ENCODE peak calls at places on chromosomes 3 and 15, in ten cellular contexts. One of them, this sample, is unnamed.

GRCh38 chr3:138332472-138333073 is 2.9 kb upstream of the NME9 start:
- DNase-seq in Panc1: peak
- DNase-seq in H1: peak
- DNase-seq in suprapubic skin: no peak
- DNase-seq in GM12892: no peak
- DNase-seq in GM12891: no peak
- DNase-seq in HepG2: peak
- DNase-seq in HL-60: no peak
- DNase-seq in esophagus muscularis mucosa: peak
- DNase-seq in GM23338: peak
- DNase-seq in this sample: no peak

GRCh38 chr15:53401503-53401902 is 358.0 kb downstream of the WDR72 start:
- DNase-seq in Panc1: no peak
- DNase-seq in H1: no peak
- DNase-seq in suprapubic skin: no peak
- DNase-seq in GM12892: no peak
- DNase-seq in GM12891: no peak
- DNase-seq in HepG2: no peak
- DNase-seq in HL-60: no peak
- DNase-seq in esophagus muscularis mucosa: no peak
- DNase-seq in GM23338: no peak
- DNase-seq in this sample: no peak

GRCh38 chr3:194367992-194368841 is 1.3 kb downstream of the LRRC15 start:
- DNase-seq in Panc1: no peak
- DNase-seq in H1: no peak
- DNase-seq in suprapubic skin: no peak
- DNase-seq in GM12892: no peak
- DNase-seq in GM12891: no peak
- DNase-seq in HepG2: no peak
- DNase-seq in HL-60: no peak
- DNase-seq in esophagus muscularis mucosa: no peak
- DNase-seq in GM23338: no peak
- DNase-seq in this sample: no peak

GRCh38 chr3:155080692-155081091 is 573 bp downstream of the MME start:
- DNase-seq in Panc1: no peak
- DNase-seq in H1: no peak
- DNase-seq in suprapubic skin: no peak
- DNase-seq in GM12892: no peak
- DNase-seq in GM12891: no peak
- DNase-seq in HepG2: no peak
- DNase-seq in HL-60: no peak
- DNase-seq in esophagus muscularis mucosa: no peak
- DNase-seq in GM23338: peak
- DNase-seq in this sample: no peak

GRCh38 chr15:98866503-98866902 is 141.1 kb downstream of the PGPEP1L start:
- DNase-seq in Panc1: no peak
- DNase-seq in H1: no peak
- DNase-seq in suprapubic skin: no peak
- DNase-seq in GM12892: no peak
- DNase-seq in GM12891: no peak
- DNase-seq in HepG2: no peak
- DNase-seq in HL-60: no peak
- DNase-seq in esophagus muscularis mucosa: no peak
- DNase-seq in GM23338: peak
- DNase-seq in this sample: no peak

GRCh38 chr15:80201256-80202015 is 48.6 kb downstream of the FAH start:
- DNase-seq in Panc1: no peak
- DNase-seq in H1: peak
- DNase-seq in suprapubic skin: peak
- DNase-seq in GM12892: no peak
- DNase-seq in GM12891: no peak
- DNase-seq in HepG2: no peak
- DNase-seq in HL-60: no peak
- DNase-seq in esophagus muscularis mucosa: peak
- DNase-seq in GM23338: no peak
- DNase-seq in this sample: no peak

GRCh38 chr3:183274609-183275008 is 21.6 kb downstream of the B3GNT5 start:
- DNase-seq in Panc1: no peak
- DNase-seq in H1: no peak
- DNase-seq in suprapubic skin: no peak
- DNase-seq in GM12892: no peak
- DNase-seq in GM12891: no peak
- DNase-seq in HepG2: no peak
- DNase-seq in HL-60: no peak
- DNase-seq in esophagus muscularis mucosa: no peak
- DNase-seq in GM23338: no peak
- DNase-seq in this sample: no peak

GRCh38 chr3:29011441-29011840 is 269.4 kb upstream of the RBMS3 start:
- DNase-seq in Panc1: no peak
- DNase-seq in H1: no peak
- DNase-seq in suprapubic skin: no peak
- DNase-seq in GM12892: no peak
- DNase-seq in GM12891: no peak
- DNase-seq in HepG2: no peak
- DNase-seq in HL-60: no peak
- DNase-seq in esophagus muscularis mucosa: no peak
- DNase-seq in GM23338: no peak
- DNase-seq in this sample: no peak

GRCh38 chr15:90104551-90104950 is 2.3 kb upstream of the IDH2 start:
- DNase-seq in Panc1: no peak
- DNase-seq in H1: no peak
- DNase-seq in suprapubic skin: no peak
- DNase-seq in GM12892: no peak
- DNase-seq in GM12891: no peak
- DNase-seq in HepG2: no peak
- DNase-seq in HL-60: no peak
- DNase-seq in esophagus muscularis mucosa: no peak
- DNase-seq in GM23338: no peak
- DNase-seq in this sample: peak

GRCh38 chr15:29925227-29926082 is 103.2 kb upstream of the TJP1 start:
- DNase-seq in Panc1: no peak
- DNase-seq in H1: peak
- DNase-seq in suprapubic skin: no peak
- DNase-seq in GM12892: no peak
- DNase-seq in GM12891: peak
- DNase-seq in HepG2: peak
- DNase-seq in HL-60: peak
- DNase-seq in esophagus muscularis mucosa: no peak
- DNase-seq in GM23338: peak
- DNase-seq in this sample: no peak

GRCh38 chr3:139558351-139559170 is 19.0 kb upstream of the RBP1 start:
- DNase-seq in Panc1: no peak
- DNase-seq in H1: no peak
- DNase-seq in suprapubic skin: no peak
- DNase-seq in GM12892: no peak
- DNase-seq in GM12891: no peak
- DNase-seq in HepG2: no peak
- DNase-seq in HL-60: no peak
- DNase-seq in esophagus muscularis mucosa: peak
- DNase-seq in GM23338: peak
- DNase-seq in this sample: no peak

GRCh38 chr3:186361612-186362408 is at the start of gene DGKG:
- DNase-seq in Panc1: no peak
- DNase-seq in H1: peak
- DNase-seq in suprapubic skin: peak
- DNase-seq in GM12892: peak
- DNase-seq in GM12891: peak
- DNase-seq in HepG2: no peak
- DNase-seq in HL-60: peak
- DNase-seq in esophagus muscularis mucosa: no peak
- DNase-seq in GM23338: peak
- DNase-seq in this sample: peak

GRCh38 chr15:40471105-40471777 is 457 bp downstream of the CHST14 start:
- DNase-seq in Panc1: no peak
- DNase-seq in H1: peak
- DNase-seq in suprapubic skin: no peak
- DNase-seq in GM12892: peak
- DNase-seq in GM12891: no peak
- DNase-seq in HepG2: no peak
- DNase-seq in HL-60: no peak
- DNase-seq in esophagus muscularis mucosa: no peak
- DNase-seq in GM23338: peak
- DNase-seq in this sample: peak

GRCh38 chr3:120275553-120276092 is 9.4 kb downstream of the GPR156 start:
- DNase-seq in Panc1: no peak
- DNase-seq in H1: no peak
- DNase-seq in suprapubic skin: no peak
- DNase-seq in GM12892: no peak
- DNase-seq in GM12891: no peak
- DNase-seq in HepG2: no peak
- DNase-seq in HL-60: no peak
- DNase-seq in esophagus muscularis mucosa: no peak
- DNase-seq in GM23338: no peak
- DNase-seq in this sample: no peak

DNA sequence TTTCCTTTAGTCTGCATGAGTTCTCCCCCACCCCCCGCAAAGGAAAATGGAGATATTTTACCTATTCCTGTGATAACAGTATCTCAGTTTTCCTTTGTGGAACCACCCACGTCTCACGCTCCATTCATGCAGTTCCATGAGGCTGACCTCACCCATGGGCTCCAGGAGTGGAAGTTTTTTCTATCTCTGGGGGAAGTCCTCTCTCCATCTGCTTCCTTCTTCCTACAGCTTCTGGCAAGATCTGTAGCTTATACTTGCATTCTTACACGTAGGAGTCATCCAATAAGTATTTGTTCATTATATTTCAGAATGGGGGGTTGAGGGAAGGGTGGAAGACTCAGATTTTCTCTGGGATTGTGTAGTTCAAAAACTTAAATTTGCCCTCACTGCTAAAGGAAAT is 5.8 kb upstream of the GLCE start:
- DNase-seq in Panc1: no peak
- DNase-seq in H1: no peak
- DNase-seq in suprapubic skin: no peak
- DNase-seq in GM12892: no peak
- DNase-seq in GM12891: no peak
- DNase-seq in HepG2: no peak
- DNase-seq in HL-60: no peak
- DNase-seq in esophagus muscularis mucosa: no peak
- DNase-seq in GM23338: no peak
- DNase-seq in this sample: no peak
- TF ChIP-seq POLR2AphosphoS5 in Panc1: no peak
- TF ChIP-seq POLR2AphosphoS5 in H1: no peak
- TF ChIP-seq POLR2AphosphoS5 in suprapubic skin: no peak
- TF ChIP-seq POLR2AphosphoS5 in GM12892: no peak
- TF ChIP-seq POLR2AphosphoS5 in GM12891: no peak
- TF ChIP-seq POLR2AphosphoS5 in HepG2: no peak
- TF ChIP-seq POLR2AphosphoS5 in HL-60: no peak
- TF ChIP-seq POLR2AphosphoS5 in esophagus muscularis mucosa: no peak
- TF ChIP-seq POLR2AphosphoS5 in GM23338: no peak
- TF ChIP-seq POLR2AphosphoS5 in this sample: no peak

DNA sequence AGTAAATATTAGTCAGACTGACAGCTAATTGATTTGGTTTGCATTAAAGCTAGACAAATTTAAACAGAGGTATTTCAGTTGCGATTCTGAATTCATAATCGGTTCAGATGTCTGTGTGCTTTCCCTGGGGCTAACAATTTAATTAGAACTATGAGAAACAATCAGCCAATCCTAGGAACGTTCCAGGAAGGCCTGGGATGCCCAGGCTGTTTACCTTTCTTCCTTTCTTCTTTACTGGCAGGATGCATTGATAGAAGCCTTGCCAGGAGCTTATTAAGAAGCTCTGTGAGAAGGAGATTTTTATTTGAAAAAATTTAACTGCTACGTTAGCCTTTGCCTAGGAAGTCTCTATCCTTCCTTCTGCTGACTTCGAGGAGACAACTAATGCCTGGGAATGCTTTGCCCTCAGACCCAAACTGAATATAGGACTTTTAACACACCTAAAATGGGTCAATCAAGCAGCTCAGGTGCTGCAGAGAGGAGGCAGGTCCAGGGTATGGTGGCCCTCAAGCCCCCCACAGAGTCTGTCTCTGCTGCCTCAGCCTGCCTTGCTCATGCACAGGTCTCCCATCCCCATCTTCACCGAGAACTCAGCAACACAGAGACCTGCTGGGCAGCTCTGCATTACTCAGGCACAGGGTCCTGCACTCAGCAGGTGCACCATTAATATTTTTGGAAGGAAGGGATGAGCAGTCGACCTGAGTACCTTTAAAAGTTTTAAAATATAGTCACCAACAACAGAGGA is 48.5 kb downstream of the PCSK6 start:
- DNase-seq in Panc1: no peak
- DNase-seq in H1: peak
- DNase-seq in suprapubic skin: no peak
- DNase-seq in GM12892: no peak
- DNase-seq in GM12891: no peak
- DNase-seq in HepG2: no peak
- DNase-seq in HL-60: no peak
- DNase-seq in esophagus muscularis mucosa: no peak
- DNase-seq in GM23338: no peak
- DNase-seq in this sample: no peak
- TF ChIP-seq POLR2AphosphoS5 in Panc1: no peak
- TF ChIP-seq POLR2AphosphoS5 in H1: no peak
- TF ChIP-seq POLR2AphosphoS5 in suprapubic skin: no peak
- TF ChIP-seq POLR2AphosphoS5 in GM12892: no peak
- TF ChIP-seq POLR2AphosphoS5 in GM12891: no peak
- TF ChIP-seq POLR2AphosphoS5 in HepG2: no peak
- TF ChIP-seq POLR2AphosphoS5 in HL-60: no peak
- TF ChIP-seq POLR2AphosphoS5 in esophagus muscularis mucosa: no peak
- TF ChIP-seq POLR2AphosphoS5 in GM23338: no peak
- TF ChIP-seq POLR2AphosphoS5 in this sample: no peak

GRCh38 chr15:41621200-41622193 is 38.7 kb upstream of the MGA start:
- DNase-seq in Panc1: peak
- DNase-seq in H1: peak
- DNase-seq in suprapubic skin: peak
- DNase-seq in GM12892: peak
- DNase-seq in GM12891: peak
- DNase-seq in HepG2: peak
- DNase-seq in HL-60: peak
- DNase-seq in esophagus muscularis mucosa: peak
- DNase-seq in GM23338: peak
- DNase-seq in this sample: peak
- TF ChIP-seq POLR2AphosphoS5 in Panc1: peak
- TF ChIP-seq POLR2AphosphoS5 in H1: peak
- TF ChIP-seq POLR2AphosphoS5 in suprapubic skin: peak
- TF ChIP-seq POLR2AphosphoS5 in GM12892: no peak
- TF ChIP-seq POLR2AphosphoS5 in GM12891: no peak
- TF ChIP-seq POLR2AphosphoS5 in HepG2: peak
- TF ChIP-seq POLR2AphosphoS5 in HL-60: peak
- TF ChIP-seq POLR2AphosphoS5 in esophagus muscularis mucosa: peak
- TF ChIP-seq POLR2AphosphoS5 in GM23338: peak
- TF ChIP-seq POLR2AphosphoS5 in this sample: peak

DNA sequence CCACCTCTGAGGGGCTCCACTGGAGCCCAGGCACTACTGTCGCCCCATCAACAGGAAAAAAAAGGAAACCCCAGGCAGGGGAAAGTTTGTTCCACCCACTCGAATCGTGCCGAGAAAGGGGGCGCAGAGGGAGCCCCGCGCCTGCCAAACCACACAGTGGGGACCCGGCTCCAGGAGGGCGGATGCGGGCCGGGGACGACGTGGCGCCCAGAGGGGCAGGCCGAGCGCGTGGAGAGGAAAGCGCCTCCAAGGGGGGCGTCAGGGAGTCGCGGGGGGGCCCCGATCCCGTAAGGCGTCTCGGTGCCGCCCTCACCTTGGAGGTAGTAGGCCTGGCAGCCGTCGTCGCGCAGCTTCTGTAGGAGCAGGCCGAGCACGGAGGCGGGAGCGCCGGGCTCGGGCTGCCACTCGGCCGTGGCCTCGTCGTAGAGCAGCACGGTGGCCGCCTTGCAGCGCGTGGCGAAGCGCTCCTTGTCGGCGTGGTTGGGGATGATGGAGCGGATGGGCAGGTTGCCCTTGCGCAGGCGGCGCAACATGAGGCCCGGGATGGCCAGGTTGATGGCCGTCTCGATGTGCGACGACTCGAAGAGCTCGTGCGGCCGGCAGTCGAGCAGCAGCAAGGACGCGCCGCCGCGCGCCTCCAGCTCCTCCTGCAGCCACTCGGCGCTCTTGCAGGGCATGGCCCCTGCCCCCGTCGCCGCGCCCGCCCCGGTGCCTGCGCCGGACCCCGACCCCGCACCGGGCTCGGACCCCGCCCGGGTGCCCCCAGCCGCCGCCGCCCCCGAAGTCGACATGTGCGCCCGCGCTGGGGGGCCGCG is 627 bp downstream of the DUSP7 start:
- DNase-seq in Panc1: no peak
- DNase-seq in H1: peak
- DNase-seq in suprapubic skin: no peak
- DNase-seq in GM12892: no peak
- DNase-seq in GM12891: peak
- DNase-seq in HepG2: peak
- DNase-seq in HL-60: peak
- DNase-seq in esophagus muscularis mucosa: no peak
- DNase-seq in GM23338: peak
- DNase-seq in this sample: peak
- TF ChIP-seq POLR2AphosphoS5 in Panc1: no peak
- TF ChIP-seq POLR2AphosphoS5 in H1: no peak
- TF ChIP-seq POLR2AphosphoS5 in suprapubic skin: no peak
- TF ChIP-seq POLR2AphosphoS5 in GM12892: no peak
- TF ChIP-seq POLR2AphosphoS5 in GM12891: no peak
- TF ChIP-seq POLR2AphosphoS5 in HepG2: no peak
- TF ChIP-seq POLR2AphosphoS5 in HL-60: peak
- TF ChIP-seq POLR2AphosphoS5 in esophagus muscularis mucosa: no peak
- TF ChIP-seq POLR2AphosphoS5 in GM23338: no peak
- TF ChIP-seq POLR2AphosphoS5 in this sample: peak